ENCODE peak calls at places on chromosomes 2 and 18, in ten cellular contexts. K, E, X, B, G, I, H, M, F and Z are unnamed samples.

GRCh38 chr2:240135706-240136012 is 446 bp downstream of the COPS9 start:
- DNase-seq in I (no peak), M (no peak), F (no peak), G (no peak), E (no peak), H (no peak), K (no peak), X (no peak), B (no peak), Z (no peak)

GRCh38 chr2:47174731-47175361 is 19.7 kb upstream of the STPG4 start:
- DNase-seq in X (no peak), B (peak; percentile 18), G (peak; percentile 67), K (peak; percentile 27), E (peak; percentile 60), H (peak; percentile 7), F (peak; percentile 49), I (no peak), M (no peak), Z (no peak)

GRCh38 chr18:376307-376706 is 108.5 kb upstream of the THOC1 start:
- DNase-seq in G (no peak), K (no peak), I (no peak), F (no peak), B (no peak), X (no peak), H (no peak), M (no peak), E (no peak), Z (no peak)

GRCh38 chr2:142131016-142131714 is at the start of gene LRP1B:
- DNase-seq in B (peak; percentile 23), K (peak; percentile 46), F (peak; percentile 45), I (peak; percentile 78), E (no peak), H (no peak), M (no peak), G (peak; percentile 15), X (no peak), Z (no peak)

GRCh38 chr2:105999590-105999989 is 194.5 kb downstream of the UXS1 start:
- DNase-seq in I (no peak), K (no peak), B (no peak), X (no peak), F (no peak), G (no peak), M (no peak), E (no peak), H (no peak), Z (no peak)

GRCh38 chr2:62845256-62845655 is 139.7 kb downstream of the EHBP1 start:
- DNase-seq in G (no peak), M (no peak), E (no peak), X (no peak), I (no peak), H (no peak), K (no peak), B (no peak), F (no peak), Z (no peak)

GRCh38 chr2:233242231-233242917 is 9.1 kb upstream of the ATG16L1 start:
- DNase-seq in F (no peak), G (no peak), X (peak; percentile 91), B (no peak), H (no peak), I (no peak), M (no peak), E (no peak), K (no peak), Z (no peak)

GRCh38 chr2:181879295-181879694 is 12.2 kb upstream of the ITPRID2 start:
- DNase-seq in H (no peak), B (no peak), I (no peak), M (no peak), X (no peak), E (no peak), G (no peak), F (no peak), K (no peak), Z (no peak)

GRCh38 chr18:478679-479078 is 21.8 kb downstream of the COLEC12 start:
- DNase-seq in X (no peak), H (no peak), I (no peak), F (no peak), G (no peak), M (no peak), B (no peak), E (no peak), K (no peak), Z (no peak)

GRCh38 chr2:11855120-11855760 is 108.8 kb downstream of the LPIN1 start:
- DNase-seq in X (no peak), M (no peak), E (no peak), F (no peak), H (no peak), B (no peak), K (no peak), G (no peak), I (no peak), Z (no peak)

GRCh38 chr2:12032975-12033374 is 286.5 kb downstream of the LPIN1 start:
- DNase-seq in E (no peak), K (no peak), I (no peak), H (no peak), F (no peak), G (no peak), B (peak; percentile 37), X (no peak), M (no peak), Z (no peak)

GRCh38 chr2:215782965-215783364 is 230.4 kb downstream of the MREG start:
- DNase-seq in E (no peak), K (no peak), M (no peak), B (no peak), F (no peak), X (no peak), I (no peak), G (no peak), H (no peak), Z (no peak)

GRCh38 chr2:197184959-197185586 is 125.5 kb downstream of the ANKRD44 start:
- DNase-seq in I (no peak), M (no peak), B (no peak), F (peak; percentile 98), K (peak; percentile 52), E (peak; percentile 65), H (no peak), X (peak; percentile 79), G (no peak), Z (no peak)

GRCh38 chr2:191869178-191869577 is 22.3 kb upstream of the CAVIN2 start:
- DNase-seq in G (peak; percentile 68), H (no peak), B (no peak), E (no peak), K (no peak), X (no peak), I (peak; percentile 79), F (no peak), M (no peak), Z (no peak)

GRCh38 chr2:68878071-68878711 is 7.0 kb upstream of the BMP10 start:
- DNase-seq in E (no peak), B (no peak), X (no peak), I (no peak), M (no peak), G (no peak), F (no peak), K (no peak), H (no peak), Z (peak; percentile 55)

GRCh38 chr2:26649992-26650712 is 9.0 kb upstream of the CIB4 start:
- DNase-seq in E (no peak), G (no peak), B (no peak), M (no peak), H (no peak), K (no peak), I (no peak), F (peak; percentile 20), X (no peak), Z (no peak)

GRCh38 chr2:157501026-157501425 is 57.1 kb upstream of the CYTIP start:
- DNase-seq in F (no peak), G (no peak), H (no peak), E (no peak), B (no peak), M (no peak), X (peak; percentile 50), K (no peak), I (no peak), Z (no peak)